ENCODE peak calls at places on chromosomes 7 and 10, in seven cellular contexts. E is H9, D is IMR-90, Z is GM23248, P is endothelial cell of umbilical vein, I is mammary epithelial cell, B is adipocyte. L is an unnamed sample.
A peak's percentile ranks its signal among the peaks of the same experiment; 100 is the strongest.

GRCh38 chr10:3353235-3353634 is 180.7 kb upstream of the PITRM1 start:
- DNase-seq in E (no peak), D (no peak), Z (no peak), P (peak; percentile 22), I (no peak), B (no peak), L (no peak)

GRCh38 chr7:29370531-29371314 is 176.1 kb downstream of the CHN2 start:
- DNase-seq in E (no peak), D (no peak), Z (peak; percentile 71), P (no peak), I (peak; percentile 84), B (no peak), L (peak; percentile 7)

GRCh38 chr7:140899883-140900282 is 24.8 kb downstream of the BRAF start:
- DNase-seq in E (no peak), D (no peak), Z (no peak), P (no peak), I (no peak), B (no peak), L (no peak)

GRCh38 chr7:42407311-42407710 is 170.3 kb upstream of the GLI3 start:
- DNase-seq in E (no peak), D (no peak), Z (no peak), P (no peak), I (no peak), B (no peak), L (no peak)

GRCh38 chr7:71661671-71662224 is 529.8 kb downstream of the GALNT17 start:
- DNase-seq in E (no peak), D (no peak), Z (no peak), P (no peak), I (no peak), B (no peak), L (no peak)

GRCh38 chr7:35630024-35630423 is 64.9 kb downstream of the HERPUD2 start:
- DNase-seq in E (no peak), D (no peak), Z (no peak), P (no peak), I (no peak), B (no peak), L (no peak)

GRCh38 chr7:7962851-7963250 is 5.7 kb upstream of the GLCCI1 start:
- DNase-seq in E (no peak), D (peak; percentile 87), Z (peak; percentile 77), P (no peak), I (no peak), B (peak; percentile 53), L (peak; percentile 58)

GRCh38 chr7:36855330-36855729 is 131.0 kb upstream of the AOAH start:
- DNase-seq in E (no peak), D (no peak), Z (no peak), P (no peak), I (peak; percentile 99), B (no peak), L (no peak)

GRCh38 chr7:36155811-36156361 is 2.8 kb downstream of the EEPD1 start:
- DNase-seq in E (no peak), D (peak; percentile 53), Z (peak; percentile 55), P (no peak), I (no peak), B (no peak), L (peak; percentile 27)

GRCh38 chr7:29825750-29826529 is 19.6 kb downstream of the WIPF3 start:
- DNase-seq in E (no peak), D (no peak), Z (no peak), P (no peak), I (no peak), B (no peak), L (no peak)

DNA sequence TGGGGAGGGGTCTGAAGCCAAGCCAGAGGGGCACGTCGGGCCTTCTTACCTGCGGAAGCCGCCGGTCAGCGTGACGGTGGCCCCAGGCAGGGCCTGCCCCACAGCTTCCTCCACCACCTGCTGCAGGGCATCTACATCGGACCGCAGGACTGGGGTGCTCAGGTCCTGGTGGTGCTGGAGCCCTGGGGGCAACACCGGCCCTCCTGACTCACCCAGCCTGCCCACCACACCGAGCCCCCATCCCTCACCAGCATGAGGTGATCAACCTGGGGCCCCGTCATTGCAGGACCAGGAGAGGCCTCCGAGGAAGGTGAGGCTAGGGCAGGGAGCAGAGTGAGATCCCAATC is 8.0 kb downstream of the POLM start:
- DNase-seq in E (no peak), D (no peak), Z (no peak), P (no peak), I (no peak), B (no peak), L (no peak)
- H3K9ac ChIP-seq in E (no peak overlapping the region), D (no peak overlapping the region), Z (peak overlapping the region; percentile 68), P (peak overlapping the region; percentile 57), I (no peak overlapping the region), B (no peak overlapping the region), L (no peak overlapping the region)

GRCh38 chr10:42553064-42553407 is 85.3 kb downstream of the ZNF33B start:
- DNase-seq in E (no peak), D (no peak), Z (no peak), P (no peak), I (no peak), B (no peak), L (no peak)
- H3K9ac ChIP-seq in E (no peak overlapping the region), D (peak overlapping the region; percentile 35), Z (peak overlapping the region; percentile 84), P (peak overlapping the region; percentile 66), I (peak overlapping the region; percentile 17), B (peak overlapping the region; percentile 89), L (no peak overlapping the region)

GRCh38 chr10:94049911-94050310 is 56.2 kb downstream of the PLCE1 start:
- DNase-seq in E (no peak), D (no peak), Z (no peak), P (no peak), I (no peak), B (no peak), L (no peak)
- H3K9ac ChIP-seq in E (no peak overlapping the region), D (no peak overlapping the region), Z (no peak overlapping the region), P (no peak overlapping the region), I (no peak overlapping the region), B (no peak overlapping the region), L (no peak overlapping the region)

GRCh38 chr10:77602231-77602912 is 35.2 kb downstream of the KCNMA1 start:
- DNase-seq in E (no peak), D (peak; percentile 89), Z (peak; percentile 41), P (no peak), I (no peak), B (peak; percentile 75), L (no peak)
- H3K9ac ChIP-seq in E (no peak overlapping the region), D (no peak overlapping the region), Z (no peak overlapping the region), P (no peak overlapping the region), I (no peak overlapping the region), B (no peak overlapping the region), L (no peak overlapping the region)

DNA sequence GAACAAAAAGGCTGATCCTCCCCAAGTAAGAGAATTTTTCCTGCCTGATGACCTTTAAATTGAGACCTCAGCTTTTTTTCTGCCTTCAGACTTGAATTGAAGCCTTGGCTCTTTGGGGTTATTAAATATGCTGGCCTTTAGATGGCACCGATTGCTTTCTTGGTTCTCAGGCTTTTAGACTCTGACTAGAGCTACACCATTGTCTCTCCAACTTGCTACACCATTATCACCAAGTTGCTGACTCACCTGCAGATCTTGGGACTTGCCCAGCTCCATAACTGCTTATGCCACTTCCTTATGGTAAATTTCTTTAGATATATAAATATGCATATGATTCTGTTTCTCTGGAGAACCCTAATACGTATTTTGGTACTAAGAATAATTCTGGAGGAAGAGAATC is 3.1 kb upstream of the ABCA13 start:
- DNase-seq in E (no peak), D (peak; percentile 55), Z (peak; percentile 50), P (peak; percentile 82), I (peak; percentile 84), B (peak; percentile 22), L (peak; percentile 11)
- H3K9ac ChIP-seq in E (no peak overlapping the region), D (no peak overlapping the region), Z (no peak overlapping the region), P (no peak overlapping the region), I (no peak overlapping the region), B (no peak overlapping the region), L (no peak overlapping the region)

GRCh38 chr7:137891016-137891655 is 44.4 kb upstream of the DGKI start:
- DNase-seq in E (no peak), D (no peak), Z (no peak), P (no peak), I (no peak), B (no peak), L (no peak)

GRCh38 chr7:137900137-137900536 is 53.4 kb upstream of the DGKI start:
- DNase-seq in E (no peak), D (no peak), Z (no peak), P (no peak), I (no peak), B (no peak), L (no peak)

GRCh38 chr7:137898839-137899681 is 52.3 kb upstream of the DGKI start:
- DNase-seq in E (peak; percentile 94), D (peak; percentile 66), Z (peak; percentile 85), P (peak; percentile 73), I (peak; percentile 44), B (peak; percentile 92), L (peak; percentile 70)

GRCh38 chr7:137893143-137893742 is 46.5 kb upstream of the DGKI start:
- DNase-seq in E (no peak), D (no peak), Z (no peak), P (no peak), I (no peak), B (no peak), L (no peak)

DNA sequence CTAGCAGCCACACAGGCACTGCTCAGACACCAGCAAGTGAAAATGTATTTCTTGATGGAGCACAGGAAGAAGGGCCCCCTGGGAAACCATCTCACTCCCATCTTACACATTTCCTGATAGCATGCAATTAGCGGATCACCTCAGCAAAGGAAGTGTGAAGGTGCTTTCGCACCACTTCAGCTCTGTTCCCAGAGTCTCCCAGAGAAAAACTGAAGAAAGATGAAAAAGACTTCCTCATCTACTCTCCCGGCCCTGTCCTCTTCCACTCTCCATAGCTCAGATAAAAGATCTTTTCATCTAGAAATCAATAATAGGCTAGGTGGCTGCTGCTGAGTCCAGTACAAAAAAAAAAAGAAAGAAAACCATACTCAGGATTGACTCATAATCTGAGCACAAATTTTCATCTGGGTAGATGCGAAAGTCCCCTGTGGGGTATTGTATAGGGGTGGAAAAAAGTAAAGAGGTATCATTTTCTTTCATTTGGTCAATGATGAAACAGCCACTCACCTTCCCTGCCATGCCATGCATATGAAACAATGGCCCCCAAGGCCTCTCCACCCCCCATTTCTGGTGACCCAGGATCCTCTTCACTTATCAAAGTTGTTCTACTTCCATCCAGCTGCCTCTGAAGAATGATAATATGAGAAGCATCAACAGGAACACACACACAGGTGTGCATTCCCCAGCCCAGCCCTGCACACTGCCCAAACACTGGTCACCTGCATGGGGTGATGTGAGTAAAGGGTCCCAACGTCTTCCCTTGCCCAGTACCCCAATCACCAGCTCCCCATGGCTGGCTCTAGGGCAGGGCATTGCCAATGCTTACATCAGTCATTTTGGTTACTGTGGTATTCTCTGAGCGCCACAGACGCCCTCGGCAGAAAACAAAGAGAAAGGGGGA is 48.8 kb upstream of the DGKI start:
- DNase-seq in E (no peak), D (no peak), Z (no peak), P (no peak), I (no peak), B (no peak), L (no peak)
- H3K9ac ChIP-seq in E (no peak overlapping the region), D (no peak overlapping the region), Z (no peak overlapping the region), P (no peak overlapping the region), I (no peak overlapping the region), B (no peak overlapping the region), L (no peak overlapping the region)

DNA sequence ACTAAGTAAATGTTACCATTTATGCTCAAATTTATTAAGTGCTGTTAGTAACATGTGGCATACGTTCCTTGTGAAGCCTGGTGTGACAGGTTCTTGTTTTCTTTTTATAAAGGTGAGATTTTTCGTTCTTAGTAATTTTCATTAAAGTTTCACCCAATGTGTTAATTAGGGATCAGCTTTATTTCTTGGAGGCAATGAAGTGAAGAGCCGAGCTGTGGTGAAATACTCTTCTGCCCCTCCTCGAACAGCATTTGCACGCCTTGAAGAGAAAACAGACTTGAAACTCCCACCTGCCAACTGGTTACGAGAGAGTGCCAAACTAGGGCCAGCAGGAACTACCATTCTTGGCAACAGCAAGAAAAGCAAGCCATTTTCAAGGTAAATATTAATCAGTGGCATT is 1.5 kb downstream of the EDRF1 start:
- DNase-seq in E (no peak), D (no peak), Z (no peak), P (no peak), I (no peak), B (no peak), L (no peak)
- H3K9ac ChIP-seq in E (peak overlapping the region; percentile 33), D (no peak overlapping the region), Z (peak overlapping the region; percentile 99), P (no peak overlapping the region), I (no peak overlapping the region), B (no peak overlapping the region), L (no peak overlapping the region)